ENCODE peak calls at places on chromosomes 3 and 15, in four cellular contexts. P is progenitor cell of endocrine pancreas, A is heart right ventricle, K is breast epithelium. Z is an unnamed sample.

GRCh38 chr3:105827101-105827634 is 41.6 kb downstream of the CBLB start:
- DNase-seq in K (no peak), P (no peak), A (no peak), Z (no peak)

GRCh38 chr3:38651153-38651789 is 1.8 kb upstream of the SCN5A start:
- DNase-seq in A (peak), K (no peak), P (peak), Z (peak)

GRCh38 chr3:89113887-89114840 is 6.7 kb downstream of the EPHA3 start:
- DNase-seq in P (peak), A (peak), K (no peak), Z (no peak)

GRCh38 chr3:163056874-163057497 is 1560.4 kb downstream of the OTOL1 start:
- DNase-seq in P (peak), K (no peak), A (no peak), Z (no peak)

GRCh38 chr3:165459924-165460540 is 263.8 kb upstream of the SLITRK3 start:
- DNase-seq in K (no peak), A (no peak), P (no peak), Z (no peak)

GRCh38 chr15:88814393-88814792 is 11.2 kb downstream of the ACAN start:
- DNase-seq in K (no peak), A (no peak), P (no peak), Z (no peak)

GRCh38 chr15:79853492-79854328 is 43.1 kb downstream of the MTHFS start:
- DNase-seq in K (no peak), A (peak), P (peak), Z (peak)

GRCh38 chr3:24226402-24226801 is 268.2 kb downstream of the THRB start:
- DNase-seq in K (no peak), A (no peak), P (no peak), Z (no peak)

GRCh38 chr3:16839271-16840110 is 45.3 kb upstream of the PLCL2 start:
- DNase-seq in K (no peak), A (no peak), P (no peak), Z (no peak)

GRCh38 chr3:114121996-114122709 is 56.7 kb downstream of the DRD3 start:
- DNase-seq in A (no peak), P (no peak), K (no peak), Z (no peak)

GRCh38 chr3:59052803-59053411 is 3.1 kb upstream of the CFAP20DC start:
- DNase-seq in P (no peak), K (no peak), A (no peak), Z (no peak)

GRCh38 chr15:99928429-99928981 is 195.3 kb upstream of the LYSMD4 start:
- DNase-seq in K (peak), A (peak), P (peak), Z (peak)

GRCh38 chr3:139111392-139112229 is 66.9 kb upstream of the PRR23C start:
- DNase-seq in A (peak), K (peak), P (peak), Z (peak)

GRCh38 chr15:60660290-60661051 is 181.5 kb upstream of the ICE2 start:
- DNase-seq in P (no peak), K (no peak), A (no peak), Z (no peak)

GRCh38 chr3:197181751-197182150 is 116.7 kb downstream of the DLG1 start:
- DNase-seq in P (no peak), A (peak), K (no peak), Z (no peak)

GRCh38 chr15:40006646-40007045 is 32.3 kb downstream of the SRP14 start:
- DNase-seq in P (no peak), A (no peak), K (no peak), Z (no peak)

GRCh38 chr15:67564590-67565345 is 22.3 kb downstream of the MAP2K5 start:
- DNase-seq in A (no peak), P (no peak), K (no peak), Z (no peak)

GRCh38 chr3:184391266-184391665 is 11.4 kb downstream of the CHRD start:
- DNase-seq in K (no peak), P (no peak), A (no peak), Z (no peak)

GRCh38 chr3:159839561-159840379 is 148.9 kb upstream of the IL12A start:
- DNase-seq in P (peak), K (no peak), A (peak), Z (no peak)

GRCh38 chr3:182092662-182093262 is 381.0 kb downstream of the SOX2 start:
- DNase-seq in P (no peak), K (no peak), A (no peak), Z (no peak)

GRCh38 chr3:48451270-48451669 is 4.7 kb downstream of the ATRIP start:
- DNase-seq in K (no peak), P (no peak), A (no peak), Z (no peak)

GRCh38 chr3:54342676-54343075 is 220.3 kb downstream of the CACNA2D3 start:
- DNase-seq in K (no peak), P (no peak), A (no peak), Z (no peak)

GRCh38 chr3:172002512-172003078 is 36.8 kb upstream of the FNDC3B start:
- DNase-seq in P (no peak), A (no peak), K (no peak), Z (no peak)

GRCh38 chr15:98943609-98944111 is 63.9 kb downstream of the PGPEP1L start:
- DNase-seq in A (peak), P (no peak), K (no peak), Z (no peak)

GRCh38 chr3:122458992-122459391 is 43.1 kb upstream of the WDR5B start:
- DNase-seq in P (no peak), K (no peak), A (no peak), Z (no peak)

GRCh38 chr3:99962703-99963102 is 145.0 kb downstream of the CMSS1 start:
- DNase-seq in A (no peak), P (no peak), K (no peak), Z (no peak)

GRCh38 chr15:26628879-26629529 is 143.9 kb downstream of the GABRB3 start:
- DNase-seq in P (peak), A (peak), K (peak), Z (no peak)

GRCh38 chr3:126715432-126715831 is 11.4 kb downstream of the CHCHD6 start:
- DNase-seq in A (no peak), P (no peak), K (no peak), Z (no peak)

GRCh38 chr15:40762919-40763800 is 708 bp upstream of the GCHFR start:
- DNase-seq in K (peak), A (peak), P (no peak), Z (no peak)

GRCh38 chr3:182050932-182051331 is 339.2 kb downstream of the SOX2 start:
- DNase-seq in A (no peak), P (no peak), K (no peak), Z (no peak)

GRCh38 chr3:13529196-13529975 is 19.5 kb upstream of the FBLN2 start:
- DNase-seq in P (no peak), K (no peak), A (no peak), Z (no peak)

GRCh38 chr15:40578892-40579291 is 9.8 kb downstream of the RPUSD2 start:
- DNase-seq in P (no peak), K (no peak), A (no peak), Z (no peak)

GRCh38 chr3:38634133-38634532 is 15.4 kb downstream of the SCN5A start:
- DNase-seq in A (no peak), K (no peak), P (no peak), Z (no peak)

GRCh38 chr15:67188551-67189218 is 65.8 kb downstream of the AAGAB start:
- DNase-seq in A (no peak), P (no peak), K (no peak), Z (no peak)

DNA sequence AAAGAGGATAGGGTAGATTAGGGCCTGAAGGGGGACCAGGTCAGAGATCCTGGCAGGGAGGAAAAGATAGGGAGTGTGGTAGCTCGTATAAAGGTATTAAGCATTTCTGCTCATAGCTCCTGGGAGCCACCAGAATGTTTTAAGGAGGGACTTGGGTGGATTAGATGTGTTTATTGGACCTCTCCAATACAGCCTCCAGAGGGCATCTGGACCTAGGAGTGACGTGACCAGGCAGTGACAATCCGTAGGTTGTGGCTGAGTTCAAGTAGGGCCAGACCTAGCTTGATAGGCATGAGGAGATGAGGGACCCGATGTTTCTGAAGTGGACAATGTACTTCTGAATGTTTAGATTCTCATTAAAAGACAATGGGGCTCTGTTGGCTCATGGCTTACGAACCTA is 435.2 kb downstream of the MCTP2 start:
- DNase-seq in A (no peak), K (no peak), P (no peak), Z (no peak)
- TF ChIP-seq CTCF in A (no peak), K (no peak), P (no peak), Z (no peak)

GRCh38 chr3:44117736-44118135 is 124.0 kb upstream of the TOPAZ1 start:
- DNase-seq in P (no peak), K (no peak), A (no peak), Z (no peak)

GRCh38 chr3:44110643-44111042 is 131.0 kb upstream of the TOPAZ1 start:
- DNase-seq in A (no peak), K (no peak), P (no peak), Z (no peak)

GRCh38 chr3:44111482-44111881 is 130.2 kb upstream of the TOPAZ1 start:
- DNase-seq in P (no peak), K (no peak), A (no peak), Z (no peak)

GRCh38 chr3:44117239-44117638 is 124.4 kb upstream of the TOPAZ1 start:
- DNase-seq in A (no peak), P (no peak), K (no peak), Z (no peak)

DNA sequence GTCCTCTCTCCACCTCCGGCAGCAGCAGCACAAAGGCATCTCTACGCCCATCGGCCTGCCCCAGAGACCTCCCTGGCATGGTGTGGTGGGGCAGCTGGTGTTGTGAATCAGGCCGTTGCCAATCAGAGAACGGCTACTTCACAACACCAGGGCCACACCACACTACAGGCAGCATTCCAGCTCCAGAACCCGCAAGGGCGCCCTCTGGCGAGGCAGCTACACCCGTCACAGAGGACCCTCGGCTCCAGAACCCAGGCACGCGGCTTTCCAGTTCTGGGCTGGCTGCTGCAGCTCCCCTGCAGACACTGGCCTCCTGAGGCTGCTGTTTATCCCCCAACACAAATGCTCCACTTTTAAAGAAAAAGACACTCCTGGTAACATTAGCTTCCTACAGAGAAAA is 127.5 kb upstream of the TOPAZ1 start:
- DNase-seq in P (peak), K (no peak), A (peak), Z (no peak)
- TF ChIP-seq CTCF in P (peak), K (no peak), A (peak), Z (no peak)

GRCh38 chr15:64742385-64742784 is 33.0 kb downstream of the RBPMS2 start:
- DNase-seq in P (no peak), A (no peak), K (no peak), Z (no peak)

GRCh38 chr15:64742921-64743320 is 32.5 kb downstream of the RBPMS2 start:
- DNase-seq in A (no peak), K (no peak), P (no peak), Z (no peak)

GRCh38 chr15:64738231-64739095 is 36.9 kb downstream of the RBPMS2 start:
- DNase-seq in P (no peak), K (no peak), A (no peak), Z (no peak)

GRCh38 chr15:64739216-64739976 is 36.0 kb downstream of the RBPMS2 start:
- DNase-seq in K (no peak), P (no peak), A (no peak), Z (no peak)

DNA sequence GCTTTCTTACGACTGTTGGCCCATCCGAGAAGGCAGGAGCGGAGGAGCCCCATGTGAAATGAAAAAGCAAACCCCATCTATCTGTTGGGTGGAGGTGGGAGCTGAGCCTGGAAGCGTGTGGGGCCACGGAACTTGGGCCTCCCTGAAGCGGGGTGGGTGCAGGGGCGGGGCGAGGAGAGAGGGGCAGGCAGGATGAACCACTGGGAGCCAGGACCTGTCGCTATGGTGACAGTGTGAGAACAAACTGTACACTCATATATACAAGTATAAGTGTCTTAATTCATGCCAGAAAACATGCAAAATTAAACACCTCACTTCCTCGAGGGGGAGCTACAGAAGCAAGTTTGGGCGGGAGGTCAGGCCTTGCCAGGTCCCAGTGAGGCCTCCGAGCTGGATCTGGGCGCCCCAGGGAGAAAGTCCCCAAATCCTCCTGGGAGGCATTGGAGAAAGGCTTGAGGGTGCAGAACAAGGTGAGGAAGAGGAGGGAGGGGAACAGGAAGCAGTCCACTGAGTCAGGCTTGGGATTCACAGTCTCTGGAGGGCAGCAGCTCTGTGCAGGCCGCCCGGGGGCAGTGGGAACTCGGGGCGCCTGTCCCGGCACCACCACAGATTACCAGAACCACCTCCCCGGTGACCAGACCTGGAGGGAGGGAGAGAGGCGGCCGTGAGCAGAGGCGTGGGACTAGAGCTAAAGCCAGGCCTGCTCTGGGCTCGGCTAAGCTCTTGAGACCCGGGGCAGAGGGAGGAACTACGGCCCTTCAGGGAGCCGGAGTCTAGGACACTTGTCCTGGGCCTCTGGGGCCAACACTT is 34.8 kb downstream of the RBPMS2 start:
- DNase-seq in K (no peak), P (no peak), A (peak), Z (no peak)
- TF ChIP-seq CTCF in K (no peak), P (no peak), A (peak), Z (no peak)

DNA sequence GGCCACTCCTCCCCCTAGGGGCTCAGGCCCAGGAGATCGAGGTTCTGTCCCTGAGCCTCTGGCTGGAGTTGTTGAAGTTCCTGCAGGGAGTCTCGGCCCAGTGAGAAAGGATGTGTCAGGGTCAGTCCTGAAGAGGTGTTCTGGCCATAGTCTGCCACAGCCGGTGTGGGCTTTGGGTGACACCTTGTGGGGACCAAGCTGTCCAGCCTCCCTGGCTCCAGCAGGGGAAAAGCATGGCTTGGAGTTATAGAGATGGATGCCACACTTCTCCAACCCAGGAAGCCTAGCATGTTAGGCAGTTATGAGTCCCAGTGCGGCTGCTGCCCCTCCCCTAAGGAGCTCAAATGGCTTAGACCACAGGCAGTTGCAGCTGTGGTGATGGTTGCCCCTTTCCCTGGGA is 945.6 kb upstream of the GBE1 start:
- DNase-seq in A (no peak), P (no peak), K (no peak), Z (no peak)
- TF ChIP-seq CTCF in A (no peak), P (peak), K (no peak), Z (no peak)

DNA sequence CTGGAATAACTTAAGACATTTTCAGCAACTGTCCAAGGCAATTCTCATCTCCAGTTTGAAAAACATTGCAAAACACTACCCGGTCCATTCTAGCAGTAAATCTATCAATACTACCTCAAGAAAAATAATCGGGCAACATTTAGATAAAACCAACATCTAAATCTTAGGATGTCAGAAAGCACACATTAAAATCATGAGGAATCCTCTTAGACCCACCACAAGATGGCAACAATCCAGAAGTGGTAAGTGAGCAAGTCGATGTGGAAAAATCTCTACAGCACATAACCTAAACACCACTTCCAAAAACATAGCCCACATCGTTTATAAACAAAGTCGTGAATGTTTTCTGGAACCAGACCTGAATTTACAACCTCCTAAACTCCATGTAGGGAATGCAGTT is 5.7 kb downstream of the PLCH1 start:
- DNase-seq in P (no peak), A (no peak), K (no peak), Z (no peak)
- TF ChIP-seq CTCF in P (peak), A (no peak), K (no peak), Z (no peak)

GRCh38 chr3:9889405-9889804 is 1.0 kb upstream of the JAGN1 start:
- DNase-seq in A (no peak), K (no peak), P (no peak), Z (no peak)

GRCh38 chr3:9897408-9898372 is 5.0 kb upstream of the IL17RE start:
- DNase-seq in P (no peak), K (peak), A (no peak), Z (no peak)

GRCh38 chr3:9891072-9891622 is 737 bp downstream of the JAGN1 start:
- DNase-seq in P (no peak), A (no peak), K (no peak), Z (no peak)

GRCh38 chr3:9890249-9891071 is at the start of gene JAGN1:
- DNase-seq in K (peak), A (peak), P (peak), Z (peak)

DNA sequence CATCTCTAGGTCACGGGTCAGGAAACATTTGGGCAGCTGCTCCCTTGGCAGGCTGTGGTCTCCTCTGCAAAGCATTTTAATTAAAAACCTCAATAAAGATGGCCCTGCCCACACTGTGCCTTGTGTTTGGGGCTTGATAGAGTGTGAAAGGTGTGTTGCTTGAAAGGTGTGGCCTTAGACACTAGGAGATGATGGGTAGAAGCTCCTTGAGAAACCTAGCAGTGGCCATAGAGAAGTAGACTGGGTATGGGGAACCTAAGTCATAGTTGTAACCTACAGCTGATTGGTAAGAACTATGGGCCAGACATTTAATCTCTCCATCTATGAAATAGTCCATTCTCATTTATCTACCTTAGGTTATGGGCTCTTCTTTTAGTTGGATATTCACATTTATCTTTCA is 3.3 kb downstream of the JAGN1 start:
- DNase-seq in K (no peak), A (no peak), P (no peak), Z (no peak)
- TF ChIP-seq CTCF in K (no peak), A (no peak), P (no peak), Z (no peak)

GRCh38 chr3:142363936-142364467 is 83.8 kb downstream of the XRN1 start:
- DNase-seq in K (no peak), P (no peak), A (no peak), Z (no peak)

GRCh38 chr3:142366434-142366833 is 81.4 kb downstream of the XRN1 start:
- DNase-seq in P (no peak), A (no peak), K (no peak), Z (no peak)
- TF ChIP-seq CTCF in P (peak), A (no peak), K (no peak), Z (no peak)

GRCh38 chr3:55538158-55538557 is 51.1 kb upstream of the WNT5A start:
- DNase-seq in P (no peak), A (no peak), K (no peak), Z (no peak)

GRCh38 chr3:55541016-55541415 is 53.9 kb upstream of the WNT5A start:
- DNase-seq in P (no peak), A (no peak), K (no peak), Z (no peak)

GRCh38 chr3:55543228-55543627 is 56.1 kb upstream of the WNT5A start:
- DNase-seq in A (no peak), P (no peak), K (no peak), Z (no peak)

GRCh38 chr3:55541456-55541855 is 54.4 kb upstream of the WNT5A start:
- DNase-seq in A (no peak), K (no peak), P (no peak), Z (no peak)

GRCh38 chr3:55540579-55540978 is 53.5 kb upstream of the WNT5A start:
- DNase-seq in K (no peak), A (no peak), P (no peak), Z (no peak)
- TF ChIP-seq CTCF in K (no peak), A (no peak), P (no peak), Z (no peak)

DNA sequence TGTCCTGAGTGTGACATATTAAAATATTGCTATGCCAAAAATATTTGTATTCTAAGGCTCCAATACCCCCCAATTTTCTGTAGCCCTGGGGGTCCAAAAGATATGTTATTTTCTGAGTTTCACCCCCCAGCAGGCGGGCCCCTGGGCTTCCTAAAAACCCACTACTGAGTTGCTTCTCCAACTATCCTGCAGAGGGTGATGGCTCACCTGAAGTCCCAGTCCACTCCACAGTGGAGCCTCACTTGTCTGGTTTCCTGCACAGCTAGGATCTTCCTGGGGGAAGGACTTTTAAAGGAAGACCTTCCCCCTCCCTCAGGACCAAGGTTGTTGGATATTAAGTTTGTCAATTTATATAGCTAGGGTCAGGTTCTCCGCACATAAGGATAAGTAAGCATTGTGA is 1181.4 kb downstream of the ROBO2 start:
- DNase-seq in A (no peak), K (no peak), P (no peak), Z (no peak)
- TF ChIP-seq CTCF in A (no peak), K (no peak), P (no peak), Z (no peak)

Z was measured in natural killer cell.